ENCODE peak calls at places on chromosomes 12 and 14, in five cellular contexts. G is cardiac muscle cell, T is OCI-LY7, V is GM23248, R is stomach. L is an unnamed sample.
A peak's percentile ranks its signal among the peaks of the same experiment; 100 is the strongest.

GRCh38 chr12:89690925-89691324 is 17.7 kb downstream of the ATP2B1 start:
- DNase-seq in G (no peak), T (no peak), V (peak; percentile 51), R (no peak), L (no peak)

GRCh38 chr12:56338643-56339422 is at the start of gene IL23A:
- DNase-seq in G (no peak), T (peak; percentile 80), V (peak; percentile 33), R (no peak), L (peak; percentile 75)

GRCh38 chr12:46364777-46365580 is 7.6 kb downstream of the SLC38A2 start:
- DNase-seq in G (no peak), T (no peak), V (peak; percentile 87), R (peak; percentile 84), L (no peak)

GRCh38 chr14:24887623-24888304 is 162.2 kb downstream of the STXBP6 start:
- DNase-seq in G (no peak), T (no peak), V (peak; percentile 12), R (no peak), L (no peak)

GRCh38 chr14:72451081-72451972 is 442.6 kb downstream of the DPF3 start:
- DNase-seq in G (no peak), T (no peak), V (no peak), R (no peak), L (no peak)

GRCh38 chr14:97219356-97220017 is 422.3 kb downstream of the VRK1 start:
- DNase-seq in G (no peak), T (no peak), V (no peak), R (no peak), L (no peak)

GRCh38 chr12:32917094-32917611 is 20.6 kb upstream of the PKP2 start:
- DNase-seq in G (no peak), T (no peak), V (peak; percentile 9), R (no peak), L (no peak)

GRCh38 chr14:70148911-70149675 is 39.7 kb downstream of the SLC8A3 start:
- DNase-seq in G (peak; percentile 11), T (no peak), V (no peak), R (no peak), L (no peak)

GRCh38 chr12:132014915-132015280 is 65.2 kb downstream of the EP400 start:
- DNase-seq in G (no peak), T (peak; percentile 14), V (no peak), R (no peak), L (no peak)

GRCh38 chr14:61514006-61514830 is 181.1 kb upstream of the HIF1A start:
- DNase-seq in G (no peak), T (no peak), V (no peak), R (no peak), L (no peak)

GRCh38 chr14:97459180-97459579 is 662.0 kb downstream of the VRK1 start:
- DNase-seq in G (no peak), T (no peak), V (no peak), R (no peak), L (no peak)

GRCh38 chr12:107545737-107546363 is 139.7 kb upstream of the PWP1 start:
- DNase-seq in G (no peak), T (no peak), V (peak; percentile 47), R (no peak), L (no peak)

GRCh38 chr14:61296707-61297502 is 15.8 kb upstream of the TMEM30B start:
- DNase-seq in G (peak; percentile 54), T (peak; percentile 42), V (peak; percentile 67), R (no peak), L (no peak)

GRCh38 chr12:100868487-100868886 is 73.9 kb downstream of the ANO4 start:
- DNase-seq in G (no peak), T (no peak), V (peak; percentile 86), R (no peak), L (no peak)

DNA sequence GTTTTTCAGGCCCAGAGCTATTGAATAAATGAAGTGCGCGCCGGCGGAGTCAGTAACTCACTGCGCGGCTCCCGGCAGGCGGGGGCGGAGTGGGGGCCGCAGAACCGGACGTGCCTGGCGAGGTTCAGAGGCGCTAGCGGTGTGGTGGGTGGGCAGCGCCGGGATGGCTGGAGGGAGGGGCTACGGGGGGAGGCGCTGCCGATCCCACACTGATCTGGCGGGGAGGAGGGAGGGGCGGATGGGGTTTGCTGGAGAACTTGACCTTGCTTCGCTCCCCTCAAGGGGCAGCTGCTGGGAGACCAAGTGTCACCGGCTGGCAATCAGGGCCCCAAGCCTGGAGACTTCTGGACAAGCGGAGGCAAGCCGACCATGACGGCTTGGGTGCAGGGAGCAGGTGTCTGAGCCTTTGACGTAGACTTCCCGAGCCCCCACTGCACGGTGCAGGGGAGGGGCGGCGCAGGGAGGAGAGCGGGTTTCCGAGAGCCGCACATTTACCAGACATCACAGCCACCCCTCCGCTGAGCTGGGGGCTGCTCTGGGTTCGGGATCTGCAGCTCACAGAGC is 174.1 kb upstream of the RTL1 start:
- DNase-seq in G (peak; percentile 64), T (no peak), V (peak; percentile 67), R (peak; percentile 13), L (peak; percentile 28)
- H3K4me3 ChIP-seq in G (peak overlapping the region; percentile 11), T (no peak overlapping the region), V (peak overlapping the region; percentile 56), R (peak overlapping the region; percentile 21), L (no peak overlapping the region)

GRCh38 chr12:77914089-77914488 is 83.4 kb downstream of the NAV3 start:
- DNase-seq in G (no peak), T (peak; percentile 10), V (no peak), R (no peak), L (no peak)
- H3K4me3 ChIP-seq in G (no peak overlapping the region), T (no peak overlapping the region), V (no peak overlapping the region), R (no peak overlapping the region), L (no peak overlapping the region)

GRCh38 chr12:109571773-109572505 is 1.4 kb downstream of the MMAB start:
- DNase-seq in G (no peak), T (no peak), V (no peak), R (no peak), L (no peak)
- H3K4me3 ChIP-seq in G (peak overlapping the region; percentile 38), T (peak overlapping the region; percentile 75), V (no peak overlapping the region), R (no peak overlapping the region), L (no peak overlapping the region)

GRCh38 chr14:67187210-67187609 is 2.0 kb upstream of the GARIN2 start:
- DNase-seq in G (no peak), T (no peak), V (peak; percentile 93), R (no peak), L (no peak)
- H3K4me3 ChIP-seq in G (no peak overlapping the region), T (no peak overlapping the region), V (no peak overlapping the region), R (no peak overlapping the region), L (no peak overlapping the region)

DNA sequence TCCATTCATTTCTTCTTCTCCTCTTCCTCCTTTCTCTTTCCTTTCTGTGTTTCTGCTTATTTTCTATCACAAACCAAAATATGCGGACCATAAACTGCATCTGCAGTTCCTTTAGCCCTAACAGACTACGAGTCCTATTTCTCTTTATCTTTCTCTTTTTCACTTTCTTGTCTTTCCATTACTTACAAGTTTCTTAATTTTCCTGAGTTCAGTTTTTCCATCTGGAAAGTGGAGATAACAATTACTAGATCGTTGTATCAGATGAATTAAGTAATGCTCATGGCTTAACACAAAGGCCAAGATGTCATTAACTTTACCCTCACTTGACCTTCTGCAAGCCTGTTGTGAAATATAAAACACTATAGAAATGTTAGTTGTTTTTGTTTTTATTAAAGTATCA is 983 bp upstream of the COPS7A start:
- DNase-seq in G (no peak), T (no peak), V (no peak), R (no peak), L (no peak)
- H3K4me3 ChIP-seq in G (no peak overlapping the region), T (peak overlapping the region; percentile 76), V (peak overlapping the region; percentile 79), R (no peak overlapping the region), L (no peak overlapping the region)

GRCh38 chr12:96020314-96021003 is 14.9 kb downstream of the LTA4H start:
- DNase-seq in G (no peak), T (peak; percentile 82), V (no peak), R (no peak), L (no peak)
- H3K4me3 ChIP-seq in G (no peak overlapping the region), T (peak overlapping the region; percentile 49), V (no peak overlapping the region), R (no peak overlapping the region), L (no peak overlapping the region)

GRCh38 chr12:67795235-67795634 is 146.7 kb downstream of the DYRK2 start:
- DNase-seq in G (no peak), T (no peak), V (no peak), R (no peak), L (no peak)

GRCh38 chr12:67797769-67798168 is 149.2 kb downstream of the DYRK2 start:
- DNase-seq in G (no peak), T (no peak), V (no peak), R (no peak), L (no peak)

GRCh38 chr12:67802723-67803122 is 154.2 kb downstream of the DYRK2 start:
- DNase-seq in G (no peak), T (no peak), V (no peak), R (no peak), L (no peak)

GRCh38 chr12:67797316-67797741 is 148.8 kb downstream of the DYRK2 start:
- DNase-seq in G (no peak), T (no peak), V (peak; percentile 29), R (no peak), L (no peak)

DNA sequence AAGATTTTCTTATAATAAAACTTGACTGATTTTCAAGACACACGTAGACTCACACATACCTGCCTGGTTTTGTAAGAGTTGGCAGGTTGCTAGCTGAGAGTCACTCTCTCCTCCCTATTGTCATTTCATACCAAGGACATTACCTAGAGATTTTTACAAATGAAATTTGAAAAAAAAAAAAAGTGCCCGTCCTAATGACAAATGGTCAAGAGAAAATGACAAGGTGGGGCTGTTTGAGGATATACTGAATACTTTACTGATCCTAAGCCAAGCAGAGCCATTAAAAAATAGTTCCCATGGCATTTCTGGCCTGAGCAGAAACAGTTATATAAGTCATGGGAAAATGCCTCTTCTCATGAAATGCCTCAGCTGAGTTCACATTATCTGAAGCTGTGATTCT is 150.2 kb downstream of the DYRK2 start:
- DNase-seq in G (no peak), T (no peak), V (no peak), R (no peak), L (no peak)
- H3K4me3 ChIP-seq in G (no peak overlapping the region), T (no peak overlapping the region), V (no peak overlapping the region), R (no peak overlapping the region), L (no peak overlapping the region)

GRCh38 chr14:51677276-51677675 is 25.6 kb downstream of the FRMD6 start:
- DNase-seq in G (no peak), T (no peak), V (peak; percentile 73), R (no peak), L (no peak)

GRCh38 chr14:51682411-51682810 is 30.7 kb downstream of the FRMD6 start:
- DNase-seq in G (no peak), T (no peak), V (peak; percentile 78), R (no peak), L (no peak)

GRCh38 chr14:51681411-51681810 is 29.7 kb downstream of the FRMD6 start:
- DNase-seq in G (no peak), T (no peak), V (no peak), R (no peak), L (no peak)

GRCh38 chr14:51677738-51678137 is 26.0 kb downstream of the FRMD6 start:
- DNase-seq in G (no peak), T (no peak), V (no peak), R (no peak), L (no peak)

GRCh38 chr14:51680031-51680430 is 28.3 kb downstream of the FRMD6 start:
- DNase-seq in G (peak; percentile 49), T (no peak), V (no peak), R (no peak), L (no peak)
- H3K4me3 ChIP-seq in G (no peak overlapping the region), T (no peak overlapping the region), V (peak overlapping the region; percentile 38), R (no peak overlapping the region), L (no peak overlapping the region)

L was measured in Peyer's patch.